ENCODE peak calls at places on chromosomes 2 and 18, in ten cellular contexts. E is SJSA1, O is A549, R is aorta, C is transverse colon, V is brain microvascular endothelial cell, D is RWPE1, Z is psoas muscle, K is WERI-Rb-1, H is HCT116. G is an unnamed sample.

GRCh38 chr2:58047969-58048368 is 1.4 kb downstream of the VRK2 start:
- DNase-seq in E (no peak), O (no peak), R (no peak), C (no peak), V (no peak), D (no peak), Z (no peak), K (no peak), H (no peak), G (no peak)

GRCh38 chr18:54780970-54781369 is 47.3 kb upstream of the RAB27B start:
- DNase-seq in E (no peak), O (no peak), R (no peak), C (no peak), V (no peak), D (no peak), Z (no peak), K (no peak), H (no peak), G (no peak)

GRCh38 chr2:211611061-211611518 is 927.5 kb downstream of the ERBB4 start:
- DNase-seq in E (peak), O (peak), R (no peak), C (no peak), V (no peak), D (no peak), Z (no peak), K (no peak), H (no peak), G (no peak)

GRCh38 chr2:241308267-241308666 is 7.2 kb downstream of the HDLBP start:
- DNase-seq in E (no peak), O (no peak), R (no peak), C (no peak), V (no peak), D (no peak), Z (no peak), K (no peak), H (no peak), G (no peak)

GRCh38 chr2:230140667-230141066 is 71.9 kb upstream of the SLC16A14 start:
- DNase-seq in E (no peak), O (no peak), R (no peak), C (no peak), V (no peak), D (no peak), Z (no peak), K (no peak), H (no peak), G (no peak)

GRCh38 chr2:105561401-105561800 is 162.6 kb upstream of the FHL2 start:
- DNase-seq in E (no peak), O (no peak), R (no peak), C (no peak), V (no peak), D (no peak), Z (no peak), K (no peak), H (no peak), G (no peak)

GRCh38 chr2:97759727-97760407 is 46.5 kb downstream of the ZAP70 start:
- DNase-seq in E (no peak), O (no peak), R (no peak), C (no peak), V (no peak), D (no peak), Z (no peak), K (no peak), H (no peak), G (no peak)

GRCh38 chr2:203648273-203648672 is 58.2 kb upstream of the CD28 start:
- DNase-seq in E (no peak), O (peak), R (no peak), C (no peak), V (no peak), D (no peak), Z (no peak), K (no peak), H (no peak), G (no peak)

GRCh38 chr18:35010983-35011382 is 30.2 kb upstream of the MAPRE2 start:
- DNase-seq in E (no peak), O (no peak), R (no peak), C (no peak), V (no peak), D (no peak), Z (no peak), K (no peak), H (no peak), G (no peak)

GRCh38 chr18:36186461-36187137 is 698 bp upstream of the MOCOS start:
- DNase-seq in E (peak), O (peak), R (peak), C (peak), V (no peak), D (peak), Z (peak), K (no peak), H (no peak), G (no peak)

GRCh38 chr2:216643986-216644662 is 10.9 kb downstream of the IGFBP2 start:
- DNase-seq in E (no peak), O (no peak), R (peak), C (no peak), V (no peak), D (no peak), Z (no peak), K (no peak), H (no peak), G (no peak)

GRCh38 chr18:68874361-68874760 is 76.5 kb downstream of the CCDC102B start:
- DNase-seq in E (no peak), O (no peak), R (no peak), C (no peak), V (peak), D (no peak), Z (no peak), K (no peak), H (no peak), G (no peak)

GRCh38 chr2:94879982-94880377 is 8.8 kb downstream of the TEKT4 start:
- DNase-seq in E (no peak), O (no peak), R (no peak), C (no peak), V (no peak), D (no peak), Z (no peak), K (no peak), H (no peak), G (no peak)

GRCh38 chr2:188425266-188425665 is 133.6 kb downstream of the GULP1 start:
- DNase-seq in E (no peak), O (no peak), R (no peak), C (no peak), V (no peak), D (no peak), Z (no peak), K (no peak), H (no peak), G (no peak)

GRCh38 chr2:42304059-42304713 is 56.8 kb downstream of the COX7A2L start:
- DNase-seq in E (no peak), O (no peak), R (no peak), C (no peak), V (no peak), D (no peak), Z (no peak), K (no peak), H (no peak), G (no peak)

GRCh38 chr18:24446953-24447537 is 13.4 kb upstream of the HRH4 start:
- DNase-seq in E (no peak), O (no peak), R (no peak), C (no peak), V (no peak), D (no peak), Z (no peak), K (no peak), H (no peak), G (no peak)

DNA sequence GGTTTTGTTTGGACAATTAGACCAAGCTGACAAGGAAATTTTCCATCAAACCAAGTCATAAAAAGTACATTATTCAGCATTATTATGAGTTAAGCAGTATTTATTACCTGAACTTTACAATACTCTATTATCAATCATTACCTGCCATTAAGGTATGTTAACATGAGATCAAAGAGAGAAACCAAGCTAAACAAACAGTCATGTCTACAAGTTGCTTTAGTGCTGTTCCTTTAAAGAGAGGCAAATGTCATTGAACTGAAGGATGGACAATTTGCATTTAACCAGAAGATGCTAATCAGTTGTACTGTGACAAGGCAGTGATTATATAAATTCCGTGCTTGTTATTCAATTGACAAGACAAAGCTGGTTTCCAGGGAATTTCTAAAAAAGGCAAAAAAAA is 382.5 kb downstream of the LNPK start:
- DNase-seq in E (no peak), O (no peak), R (no peak), C (no peak), V (no peak), D (no peak), Z (no peak), K (no peak), H (no peak), G (no peak)
- H3K27ac ChIP-seq in E (no peak), O (no peak), R (no peak), C (no peak), V (no peak), D (no peak), Z (no peak), K (no peak), H (no peak), G (no peak)

GRCh38 chr2:235493775-235494715 is at the start of gene AGAP1:
- DNase-seq in E (peak), O (peak), R (peak), C (peak), V (peak), D (peak), Z (peak), K (peak), H (peak), G (peak)

GRCh38 chr2:235492850-235493344 is 946 bp upstream of the AGAP1 start:
- DNase-seq in E (no peak), O (no peak), R (peak), C (no peak), V (peak), D (no peak), Z (no peak), K (peak), H (no peak), G (no peak)

GRCh38 chr2:235494716-235495372 is 1.0 kb downstream of the AGAP1 start:
- DNase-seq in E (peak), O (peak), R (peak), C (peak), V (peak), D (peak), Z (peak), K (peak), H (no peak), G (no peak)

GRCh38 chr2:235495373-235496238 is 1.8 kb downstream of the AGAP1 start:
- DNase-seq in E (no peak), O (no peak), R (peak), C (no peak), V (no peak), D (peak), Z (no peak), K (no peak), H (no peak), G (no peak)

GRCh38 chr2:235493402-235493774 is 455 bp upstream of the AGAP1 start:
- DNase-seq in E (no peak), O (peak), R (no peak), C (no peak), V (peak), D (no peak), Z (no peak), K (peak), H (no peak), G (no peak)
- H3K27ac ChIP-seq in E (peak), O (peak), R (no peak), C (peak), V (no peak), D (peak), Z (peak), K (no peak), H (peak), G (peak)

DNA sequence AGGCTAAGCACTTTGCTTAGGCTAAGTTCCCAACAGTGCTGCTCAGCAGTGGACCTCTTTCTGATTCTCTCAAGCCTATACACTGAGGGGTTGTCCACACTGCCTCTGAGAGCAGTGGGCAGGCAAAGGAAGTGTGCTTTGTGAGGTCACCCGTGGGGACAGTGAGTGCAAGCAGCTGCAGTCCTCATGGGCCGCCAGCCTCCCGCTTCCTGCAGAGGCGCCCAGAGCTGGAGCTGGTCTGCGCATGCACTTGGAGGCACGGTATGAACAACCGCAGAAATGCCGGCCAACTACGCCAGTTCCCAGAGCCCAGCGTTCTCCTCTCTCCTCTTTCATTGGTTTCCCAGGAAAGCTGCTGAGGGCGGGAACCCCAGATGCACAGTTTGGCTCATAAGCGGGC is 149.5 kb upstream of the DLX2 start:
- DNase-seq in E (no peak), O (no peak), R (no peak), C (no peak), V (no peak), D (no peak), Z (no peak), K (no peak), H (no peak), G (no peak)
- H3K27ac ChIP-seq in E (peak), O (peak), R (no peak), C (no peak), V (peak), D (peak), Z (peak), K (no peak), H (peak), G (no peak)

GRCh38 chr2:55120634-55121359 is 70.5 kb upstream of the RTN4 start:
- DNase-seq in E (peak), O (no peak), R (peak), C (peak), V (peak), D (no peak), Z (peak), K (peak), H (no peak), G (peak)
- H3K27ac ChIP-seq in E (no peak), O (no peak), R (peak), C (peak), V (peak), D (no peak), Z (peak), K (peak), H (no peak), G (peak)

GRCh38 chr2:120831106-120831505 is 95.4 kb downstream of the GLI2 start:
- DNase-seq in E (no peak), O (no peak), R (peak), C (no peak), V (no peak), D (no peak), Z (no peak), K (no peak), H (no peak), G (no peak)

GRCh38 chr2:120829633-120830025 is 94.0 kb downstream of the GLI2 start:
- DNase-seq in E (no peak), O (no peak), R (peak), C (no peak), V (no peak), D (no peak), Z (no peak), K (no peak), H (no peak), G (no peak)

GRCh38 chr2:120831891-120832290 is 96.2 kb downstream of the GLI2 start:
- DNase-seq in E (no peak), O (no peak), R (peak), C (no peak), V (no peak), D (no peak), Z (no peak), K (no peak), H (no peak), G (no peak)

GRCh38 chr2:120828832-120829632 is 93.4 kb downstream of the GLI2 start:
- DNase-seq in E (no peak), O (no peak), R (no peak), C (no peak), V (no peak), D (no peak), Z (no peak), K (no peak), H (no peak), G (no peak)

DNA sequence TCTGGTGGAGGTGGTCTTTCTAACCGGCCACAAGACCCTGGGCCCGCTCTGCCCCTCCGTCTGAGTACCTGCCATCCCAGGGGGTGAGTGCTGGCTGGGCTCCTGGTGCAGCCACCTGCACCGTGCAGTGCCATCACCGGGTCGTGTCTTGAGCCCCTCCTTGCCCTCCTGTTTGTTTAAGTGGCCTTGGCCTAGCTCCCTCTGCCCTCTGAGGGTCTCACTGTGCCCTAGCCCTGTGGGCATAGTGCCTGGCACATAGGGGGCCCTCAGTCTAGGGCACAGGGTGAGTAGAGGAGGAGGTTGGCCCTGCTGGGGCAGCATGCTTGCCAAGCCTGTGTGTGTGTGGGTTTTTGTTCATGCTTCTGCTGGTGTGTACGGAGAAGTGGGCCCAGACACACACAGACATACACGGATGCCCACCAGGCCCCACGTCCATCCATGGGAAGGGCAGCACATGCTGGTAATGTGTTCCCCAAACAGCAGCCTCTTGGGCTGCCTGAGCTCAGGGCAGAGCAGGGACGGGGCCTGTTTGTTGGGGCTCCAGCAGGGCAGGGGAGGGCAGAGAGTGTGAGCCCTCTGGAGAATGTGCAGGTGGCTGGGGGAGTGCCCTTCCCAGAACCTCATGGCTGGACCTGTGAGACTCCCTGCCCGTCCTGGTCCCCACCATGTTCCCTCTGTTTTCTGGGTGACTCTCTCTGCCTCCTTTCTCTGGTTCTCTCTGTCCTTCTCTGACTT is 94.6 kb downstream of the GLI2 start:
- DNase-seq in E (no peak), O (no peak), R (peak), C (no peak), V (no peak), D (no peak), Z (no peak), K (no peak), H (no peak), G (no peak)
- H3K27ac ChIP-seq in E (no peak), O (peak), R (no peak), C (no peak), V (no peak), D (no peak), Z (no peak), K (no peak), H (no peak), G (no peak)

G was measured in caudate nucleus.